ENCODE peak calls at places on chromosome 20, in nine cellular contexts. J, S, X, I, R, Y, C, P and O are unnamed samples.
A peak's percentile ranks its signal among the peaks of the same experiment; 100 is the strongest.

GRCh38 chr20:53943522-53944291 is 126.7 kb downstream of the BCAS1 start:
- DNase-seq in J (no peak), S (no peak), X (peak; percentile 68), I (peak; percentile 70), R (no peak), Y (peak; percentile 66), C (peak; percentile 39), P (no peak), O (peak; percentile 58)

GRCh38 chr20:7859371-7859802 is 80.9 kb downstream of the HAO1 start:
- DNase-seq in J (peak; percentile 44), S (peak; percentile 62), X (peak; percentile 30), I (peak; percentile 84), R (peak; percentile 45), Y (peak; percentile 79), C (peak; percentile 31), P (no peak), O (no peak)

GRCh38 chr20:48463916-48464315 is 363.9 kb downstream of the PREX1 start:
- DNase-seq in J (no peak), S (peak; percentile 56), X (no peak), I (peak; percentile 20), R (no peak), Y (peak; percentile 69), C (no peak), P (no peak), O (peak; percentile 95)

GRCh38 chr20:14012671-14013070 is 17.4 kb downstream of the MACROD2 start:
- DNase-seq in J (no peak), S (no peak), X (no peak), I (no peak), R (no peak), Y (no peak), C (no peak), P (no peak), O (no peak)

GRCh38 chr20:44309763-44310663 is 989 bp downstream of the FITM2 start:
- DNase-seq in J (no peak), S (peak; percentile 73), X (no peak), I (peak; percentile 70), R (peak; percentile 17), Y (peak; percentile 84), C (no peak), P (no peak), O (peak; percentile 92)

GRCh38 chr20:35539756-35540212 is 2.1 kb upstream of the ERGIC3 start:
- DNase-seq in J (peak; percentile 69), S (peak; percentile 87), X (no peak), I (no peak), R (peak; percentile 90), Y (no peak), C (no peak), P (no peak), O (no peak)

GRCh38 chr20:52082612-52083011 is 109.0 kb downstream of the ZFP64 start:
- DNase-seq in J (no peak), S (no peak), X (no peak), I (peak; percentile 63), R (no peak), Y (peak; percentile 20), C (no peak), P (no peak), O (peak; percentile 69)

GRCh38 chr20:47972916-47973309 is 187.6 kb upstream of the SULF2 start:
- DNase-seq in J (no peak), S (no peak), X (no peak), I (no peak), R (no peak), Y (no peak), C (no peak), P (no peak), O (no peak)

GRCh38 chr20:62603021-62603906 is 39.0 kb upstream of the SLCO4A1 start:
- DNase-seq in J (no peak), S (no peak), X (no peak), I (peak; percentile 98), R (no peak), Y (peak; percentile 51), C (no peak), P (no peak), O (peak; percentile 96)

GRCh38 chr20:62604796-62605195 is 37.5 kb upstream of the SLCO4A1 start:
- DNase-seq in J (no peak), S (no peak), X (no peak), I (no peak), R (no peak), Y (no peak), C (no peak), P (no peak), O (no peak)

GRCh38 chr20:62602550-62602949 is 39.8 kb upstream of the SLCO4A1 start:
- DNase-seq in J (no peak), S (no peak), X (no peak), I (peak; percentile 78), R (no peak), Y (no peak), C (peak; percentile 20), P (no peak), O (no peak)

GRCh38 chr20:62605236-62605948 is 36.9 kb upstream of the SLCO4A1 start:
- DNase-seq in J (no peak), S (no peak), X (no peak), I (no peak), R (no peak), Y (no peak), C (no peak), P (no peak), O (no peak)

DNA sequence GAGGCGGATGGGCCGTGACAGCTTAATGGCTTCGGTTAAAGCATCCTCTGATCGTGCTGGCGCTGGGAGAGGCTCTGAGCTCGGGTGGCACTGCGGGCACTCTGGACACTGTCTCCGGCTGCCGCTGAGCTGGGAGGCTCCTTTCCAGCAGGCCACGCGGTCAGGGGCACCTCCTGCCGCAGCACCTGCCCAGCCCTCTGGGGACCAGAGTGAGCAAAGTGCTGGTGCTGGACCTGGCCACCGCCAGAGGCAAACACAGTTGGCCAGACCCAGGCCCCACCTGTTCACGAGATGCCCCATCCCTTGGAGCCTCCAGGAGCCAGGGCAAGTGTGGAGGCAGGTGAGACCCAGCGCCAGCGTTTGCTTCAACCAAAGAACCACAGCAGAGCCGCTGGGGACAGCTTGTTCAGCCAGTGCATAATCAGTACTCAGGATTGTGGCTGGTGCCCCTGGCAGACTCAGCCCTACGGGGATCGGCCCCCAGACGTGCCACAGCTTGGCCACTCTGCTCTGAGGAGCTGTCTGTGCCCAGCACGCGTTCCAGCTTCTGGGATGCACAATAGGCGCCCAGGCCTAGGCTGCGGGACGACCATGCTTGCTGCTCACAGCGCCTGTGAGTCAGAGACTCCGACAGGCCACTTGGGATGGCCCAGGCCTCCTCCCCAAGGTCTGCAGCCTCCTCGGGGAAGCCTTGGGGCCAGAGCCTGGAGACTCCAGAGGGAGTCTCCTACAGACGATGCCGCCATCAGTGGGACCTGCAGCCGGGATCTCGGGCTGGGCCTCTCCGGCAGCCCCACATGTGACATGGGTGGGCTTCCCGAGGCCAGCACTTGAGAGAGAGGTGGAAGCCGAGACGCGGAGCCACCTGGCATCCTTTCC is 38.2 kb upstream of the SLCO4A1 start:
- DNase-seq in J (no peak), S (no peak), X (no peak), I (no peak), R (no peak), Y (no peak), C (no peak), P (no peak), O (no peak)
- H3K27ac ChIP-seq in J (no peak overlapping the region), S (no peak overlapping the region), X (no peak overlapping the region), I (peak overlapping the region; percentile 98), R (no peak overlapping the region), Y (no peak overlapping the region), C (no peak overlapping the region), P (no peak overlapping the region), O (no peak overlapping the region)

DNA sequence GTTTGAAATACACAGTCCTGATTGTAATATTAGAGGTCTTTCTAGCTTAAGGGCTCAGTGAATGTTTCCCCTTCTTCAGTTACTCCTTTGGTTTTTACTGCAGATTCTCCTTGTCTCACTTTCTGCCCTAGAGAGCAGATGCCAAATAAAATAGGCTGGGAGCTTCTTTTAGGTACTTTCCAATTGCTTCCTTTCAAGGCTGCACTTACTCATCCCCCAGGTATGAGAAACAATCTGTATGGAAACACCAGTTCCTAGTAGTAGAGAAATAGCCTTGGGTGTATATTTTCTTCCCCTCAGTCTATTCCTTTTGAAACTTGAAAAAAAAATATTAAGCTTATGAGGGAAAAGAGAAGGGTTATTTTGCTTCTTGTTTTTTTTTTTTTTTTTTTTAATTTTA is 139.7 kb downstream of the PAK5 start:
- DNase-seq in J (no peak), S (no peak), X (no peak), I (peak; percentile 31), R (no peak), Y (no peak), C (no peak), P (no peak), O (no peak)
- H2AFZ ChIP-seq in J (no peak overlapping the region), S (no peak overlapping the region), X (no peak overlapping the region), I (no peak overlapping the region), R (no peak overlapping the region), Y (no peak overlapping the region), C (no peak overlapping the region), P (no peak overlapping the region), O (no peak overlapping the region)

GRCh38 chr20:50398471-50399002 is 111.6 kb upstream of the PTPN1 start:
- DNase-seq in J (no peak), S (no peak), X (no peak), I (no peak), R (no peak), Y (no peak), C (no peak), P (no peak), O (no peak)

GRCh38 chr20:50399003-50399916 is 110.9 kb upstream of the PTPN1 start:
- DNase-seq in J (no peak), S (peak; percentile 38), X (no peak), I (no peak), R (no peak), Y (peak; percentile 79), C (no peak), P (no peak), O (peak; percentile 85)

GRCh38 chr20:50397058-50397457 is 113.1 kb upstream of the PTPN1 start:
- DNase-seq in J (no peak), S (no peak), X (no peak), I (no peak), R (no peak), Y (no peak), C (no peak), P (no peak), O (no peak)

GRCh38 chr20:50396623-50397022 is 113.6 kb upstream of the PTPN1 start:
- DNase-seq in J (no peak), S (no peak), X (no peak), I (no peak), R (no peak), Y (no peak), C (no peak), P (no peak), O (no peak)

GRCh38 chr20:50398064-50398463 is 112.1 kb upstream of the PTPN1 start:
- DNase-seq in J (no peak), S (no peak), X (no peak), I (no peak), R (no peak), Y (no peak), C (no peak), P (no peak), O (no peak)
- H3K27ac ChIP-seq in J (no peak overlapping the region), S (no peak overlapping the region), X (no peak overlapping the region), I (no peak overlapping the region), R (no peak overlapping the region), Y (no peak overlapping the region), C (no peak overlapping the region), P (no peak overlapping the region), O (no peak overlapping the region)

GRCh38 chr20:64078934-64079272 is 415 bp downstream of the RGS19 start:
- DNase-seq in J (no peak), S (no peak), X (no peak), I (no peak), R (no peak), Y (no peak), C (no peak), P (no peak), O (no peak)
- H2AFZ ChIP-seq in J (peak overlapping the region; percentile 96), S (peak overlapping the region; percentile 83), X (peak overlapping the region; percentile 72), I (peak overlapping the region; percentile 91), R (no peak overlapping the region), Y (peak overlapping the region; percentile 59), C (peak overlapping the region; percentile 77), P (no peak overlapping the region), O (no peak overlapping the region)